ENCODE peak calls at places on chromosomes 13 and 19, in six cellular contexts. A is astrocyte of the spinal cord, C is ACHN, Z is D721Med, M is T-helper 17 cell, S is aorta. H is an unnamed sample.
A peak's percentile ranks its signal among the peaks of the same experiment; 100 is the strongest.

GRCh38 chr13:50303963-50304721 is 288.9 kb downstream of the KCNRG start:
- DNase-seq in A (no peak), C (no peak), Z (no peak), M (no peak), S (no peak), H (no peak)

GRCh38 chr13:71218960-71219359 is 648.0 kb downstream of the DACH1 start:
- DNase-seq in A (no peak), C (peak; percentile 4), Z (no peak), M (no peak), S (no peak), H (no peak)

GRCh38 chr13:43963726-43964125 is 84.0 kb downstream of the LACC1 start:
- DNase-seq in A (no peak), C (no peak), Z (no peak), M (no peak), S (no peak), H (no peak)

GRCh38 chr19:459724-460511 is 915 bp downstream of the SHC2 start:
- DNase-seq in A (peak; percentile 40), C (no peak), Z (peak; percentile 96), M (no peak), S (peak; percentile 86), H (peak; percentile 18)

GRCh38 chr19:57850553-57851017 is 926 bp downstream of the ZNF587 start:
- DNase-seq in A (peak; percentile 64), C (peak; percentile 84), Z (no peak), M (no peak), S (no peak), H (peak; percentile 45)

GRCh38 chr13:23506071-23506820 is 64.0 kb upstream of the TNFRSF19 start:
- DNase-seq in A (peak; percentile 44), C (peak; percentile 4), Z (no peak), M (no peak), S (no peak), H (peak; percentile 27)

GRCh38 chr19:46385636-46386035 is 27.7 kb downstream of the CCDC8 start:
- DNase-seq in A (no peak), C (no peak), Z (no peak), M (no peak), S (peak; percentile 26), H (no peak)

GRCh38 chr13:109715902-109716301 is 70.5 kb downstream of the IRS2 start:
- DNase-seq in A (peak; percentile 22), C (no peak), Z (no peak), M (no peak), S (no peak), H (peak; percentile 58)

H was measured in fibroblast of pulmonary artery.